ENCODE peak calls at places on chromosomes 1 and 21, in seven cellular contexts. One of them, this sample, is unnamed.

GRCh38 chr1:110425611-110426152 is 18.2 kb upstream of the LAMTOR5 start:
- DNase-seq in foreskin keratinocyte: no peak
- DNase-seq in D341Med: no peak
- DNase-seq in NCI-H1048: no peak
- DNase-seq in activated effector memory CD4-positive, alpha-beta T cell treated with Interleukin-2 at 50 U/mL for 16 hours: no peak
- DNase-seq in activated T-cell treated with anti-CD3 and anti-CD28 coated beads for 1 hour: no peak
- DNase-seq in T-helper 1 cell: no peak
- DNase-seq in this sample: no peak

GRCh38 chr21:15255359-15256157 is 190.8 kb upstream of the NRIP1 start:
- DNase-seq in foreskin keratinocyte: no peak
- DNase-seq in T-helper 1 cell: no peak
- DNase-seq in activated T-cell treated with anti-CD3 and anti-CD28 coated beads for 1 hour: no peak
- DNase-seq in NCI-H1048: no peak
- DNase-seq in activated effector memory CD4-positive, alpha-beta T cell treated with Interleukin-2 at 50 U/mL for 16 hours: no peak
- DNase-seq in D341Med: no peak
- DNase-seq in this sample: no peak

GRCh38 chr1:75559141-75559540 is 51.8 kb downstream of the SLC44A5 start:
- DNase-seq in NCI-H1048: no peak
- DNase-seq in activated T-cell treated with anti-CD3 and anti-CD28 coated beads for 1 hour: no peak
- DNase-seq in foreskin keratinocyte: no peak
- DNase-seq in T-helper 1 cell: no peak
- DNase-seq in activated effector memory CD4-positive, alpha-beta T cell treated with Interleukin-2 at 50 U/mL for 16 hours: no peak
- DNase-seq in D341Med: no peak
- DNase-seq in this sample: no peak

GRCh38 chr1:23639460-23639859 is 52.1 kb upstream of the RPL11 start:
- DNase-seq in activated effector memory CD4-positive, alpha-beta T cell treated with Interleukin-2 at 50 U/mL for 16 hours: no peak
- DNase-seq in D341Med: no peak
- DNase-seq in foreskin keratinocyte: no peak
- DNase-seq in NCI-H1048: no peak
- DNase-seq in activated T-cell treated with anti-CD3 and anti-CD28 coated beads for 1 hour: no peak
- DNase-seq in T-helper 1 cell: no peak
- DNase-seq in this sample: no peak

GRCh38 chr1:172670791-172671190 is 11.9 kb downstream of the FASLG start:
- DNase-seq in D341Med: no peak
- DNase-seq in NCI-H1048: no peak
- DNase-seq in activated T-cell treated with anti-CD3 and anti-CD28 coated beads for 1 hour: no peak
- DNase-seq in foreskin keratinocyte: no peak
- DNase-seq in T-helper 1 cell: no peak
- DNase-seq in activated effector memory CD4-positive, alpha-beta T cell treated with Interleukin-2 at 50 U/mL for 16 hours: no peak
- DNase-seq in this sample: no peak

GRCh38 chr1:225137981-225138380 is 208.5 kb downstream of the DNAH14 start:
- DNase-seq in D341Med: no peak
- DNase-seq in activated effector memory CD4-positive, alpha-beta T cell treated with Interleukin-2 at 50 U/mL for 16 hours: no peak
- DNase-seq in foreskin keratinocyte: no peak
- DNase-seq in NCI-H1048: no peak
- DNase-seq in T-helper 1 cell: no peak
- DNase-seq in activated T-cell treated with anti-CD3 and anti-CD28 coated beads for 1 hour: no peak
- DNase-seq in this sample: no peak

GRCh38 chr1:213369465-213369864 is 318.4 kb downstream of the RPS6KC1 start:
- DNase-seq in NCI-H1048: no peak
- DNase-seq in foreskin keratinocyte: no peak
- DNase-seq in activated effector memory CD4-positive, alpha-beta T cell treated with Interleukin-2 at 50 U/mL for 16 hours: no peak
- DNase-seq in T-helper 1 cell: no peak
- DNase-seq in D341Med: no peak
- DNase-seq in activated T-cell treated with anti-CD3 and anti-CD28 coated beads for 1 hour: no peak
- DNase-seq in this sample: no peak

GRCh38 chr1:3827813-3828307 is 29.2 kb downstream of the CEP104 start:
- DNase-seq in NCI-H1048: no peak
- DNase-seq in D341Med: peak; percentile 50
- DNase-seq in foreskin keratinocyte: no peak
- DNase-seq in activated effector memory CD4-positive, alpha-beta T cell treated with Interleukin-2 at 50 U/mL for 16 hours: no peak
- DNase-seq in T-helper 1 cell: no peak
- DNase-seq in activated T-cell treated with anti-CD3 and anti-CD28 coated beads for 1 hour: no peak
- DNase-seq in this sample: no peak

GRCh38 chr1:184954232-184954995 is 19.9 kb downstream of the NIBAN1 start:
- DNase-seq in activated effector memory CD4-positive, alpha-beta T cell treated with Interleukin-2 at 50 U/mL for 16 hours: no peak
- DNase-seq in activated T-cell treated with anti-CD3 and anti-CD28 coated beads for 1 hour: no peak
- DNase-seq in D341Med: no peak
- DNase-seq in NCI-H1048: no peak
- DNase-seq in T-helper 1 cell: no peak
- DNase-seq in foreskin keratinocyte: peak; percentile 85
- DNase-seq in this sample: no peak

GRCh38 chr1:153359241-153359640 is 1.6 kb downstream of the S100A9 start:
- DNase-seq in T-helper 1 cell: no peak
- DNase-seq in activated effector memory CD4-positive, alpha-beta T cell treated with Interleukin-2 at 50 U/mL for 16 hours: no peak
- DNase-seq in foreskin keratinocyte: no peak
- DNase-seq in NCI-H1048: no peak
- DNase-seq in activated T-cell treated with anti-CD3 and anti-CD28 coated beads for 1 hour: no peak
- DNase-seq in D341Med: no peak
- DNase-seq in this sample: no peak

GRCh38 chr1:60942896-60943633 is 139.3 kb upstream of the NFIA start:
- DNase-seq in D341Med: no peak
- DNase-seq in activated T-cell treated with anti-CD3 and anti-CD28 coated beads for 1 hour: no peak
- DNase-seq in T-helper 1 cell: no peak
- DNase-seq in foreskin keratinocyte: no peak
- DNase-seq in activated effector memory CD4-positive, alpha-beta T cell treated with Interleukin-2 at 50 U/mL for 16 hours: no peak
- DNase-seq in NCI-H1048: no peak
- DNase-seq in this sample: no peak

GRCh38 chr1:40362699-40363098 is 10.8 kb upstream of the SMAP2 start:
- DNase-seq in activated effector memory CD4-positive, alpha-beta T cell treated with Interleukin-2 at 50 U/mL for 16 hours: no peak
- DNase-seq in T-helper 1 cell: no peak
- DNase-seq in D341Med: no peak
- DNase-seq in foreskin keratinocyte: peak; percentile 34
- DNase-seq in activated T-cell treated with anti-CD3 and anti-CD28 coated beads for 1 hour: no peak
- DNase-seq in NCI-H1048: no peak
- DNase-seq in this sample: no peak